ENCODE peak calls at places on chromosomes 13 and 19, in eight cellular contexts. Q is psoas muscle, O is neural crest cell, A is osteocyte, Z is transverse colon, D is brain microvascular endothelial cell, G is neural progenitor cell, Y is cardiac muscle cell. E is an unnamed sample.

GRCh38 chr19:41225238-41226052 is 6.4 kb downstream of the AXL start:
- DNase-seq in Q (peak), Z (peak), A (no peak), Y (peak), O (no peak), G (peak), D (peak), E (no peak)

GRCh38 chr13:29713841-29714240 is 118.4 kb upstream of the SLC7A1 start:
- DNase-seq in Y (no peak), A (no peak), D (peak), Z (no peak), Q (no peak), O (no peak), G (no peak), E (no peak)

GRCh38 chr19:19459099-19459498 is 53.6 kb downstream of the GATAD2A start:
- DNase-seq in O (no peak), A (no peak), G (no peak), Z (no peak), D (no peak), Y (no peak), Q (no peak), E (no peak)

GRCh38 chr19:2239771-2240770 is 3.4 kb downstream of the SF3A2 start:
- DNase-seq in G (peak), Y (no peak), Z (no peak), D (peak), A (no peak), Q (no peak), O (no peak), E (peak)

GRCh38 chr19:12090807-12091206 is 26.3 kb downstream of the ZNF844 start:
- DNase-seq in O (peak), G (peak), D (peak), Y (peak), Z (peak), A (peak), Q (peak), E (peak)

GRCh38 chr19:41601771-41602170 is 25.1 kb downstream of the CEACAM4 start:
- DNase-seq in A (no peak), G (no peak), Y (no peak), D (no peak), Z (no peak), O (no peak), Q (no peak), E (no peak)

GRCh38 chr19:49861541-49862410 is 5.6 kb downstream of the PNKP start:
- DNase-seq in Y (no peak), A (no peak), Q (peak), Z (no peak), D (no peak), O (no peak), G (no peak), E (no peak)

GRCh38 chr19:40771101-40771539 is 4.2 kb upstream of the MIA start:
- DNase-seq in Z (no peak), A (no peak), Q (no peak), G (no peak), Y (no peak), D (no peak), O (no peak), E (no peak)

GRCh38 chr13:48028066-48028465 is 9.5 kb upstream of the NUDT15 start:
- DNase-seq in A (no peak), D (no peak), Q (no peak), G (no peak), O (no peak), Y (no peak), Z (no peak), E (no peak)

GRCh38 chr19:45340232-45340898 is at the start of gene KLC3:
- DNase-seq in Z (peak), G (peak), Q (no peak), A (no peak), O (no peak), D (no peak), Y (peak), E (peak)

GRCh38 chr19:11033251-11033650 is 56.0 kb upstream of the LDLR start:
- DNase-seq in Q (no peak), G (no peak), A (no peak), D (no peak), O (no peak), Y (no peak), Z (no peak), E (no peak)

GRCh38 chr13:108609353-108609752 is 20.1 kb upstream of the MYO16 start:
- DNase-seq in O (no peak), Y (peak), D (no peak), G (peak), Z (no peak), Q (no peak), A (no peak), E (no peak)

GRCh38 chr19:28980236-28980868 is 232.6 kb downstream of the UQCRFS1 start:
- DNase-seq in Q (no peak), O (no peak), Z (no peak), G (no peak), A (no peak), D (peak), Y (peak), E (no peak)
- TF ChIP-seq CTCF in Q (no peak), O (peak), Z (no peak), G (peak), A (peak), D (peak), Y (peak), E (peak)

DNA sequence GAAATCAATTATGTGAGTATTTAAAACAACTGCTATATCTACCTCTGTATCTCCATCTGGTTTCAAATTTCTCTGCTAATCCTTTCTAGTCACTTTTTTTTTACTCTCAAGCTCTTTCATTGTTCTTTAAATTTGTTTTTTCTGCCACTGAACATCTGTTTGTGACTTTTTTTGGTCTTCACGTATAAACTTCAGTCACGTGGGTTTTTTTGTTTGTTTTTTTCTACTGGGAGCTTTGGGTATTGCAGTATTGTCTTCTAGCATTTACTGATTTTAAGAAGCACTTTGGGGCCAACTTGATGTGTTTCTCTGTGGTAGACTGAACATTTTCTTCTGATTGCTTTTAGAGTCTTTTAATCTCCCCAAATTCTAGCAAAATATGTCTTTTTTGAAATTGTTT is 262.6 kb upstream of the RXFP2 start:
- DNase-seq in Y (no peak), G (no peak), Q (no peak), D (peak), Z (no peak), O (no peak), A (no peak), E (no peak)
- TF ChIP-seq CTCF in Y (no peak), G (peak), Q (no peak), D (no peak), Z (no peak), O (peak), A (no peak), E (peak)

GRCh38 chr13:24052547-24052981 is 108.0 kb upstream of the SPATA13 start:
- DNase-seq in A (no peak), G (no peak), Z (peak), O (no peak), Q (no peak), D (no peak), Y (no peak), E (no peak)
- TF ChIP-seq CTCF in A (no peak), G (no peak), Z (no peak), O (no peak), Q (no peak), D (peak), Y (peak), E (no peak)

DNA sequence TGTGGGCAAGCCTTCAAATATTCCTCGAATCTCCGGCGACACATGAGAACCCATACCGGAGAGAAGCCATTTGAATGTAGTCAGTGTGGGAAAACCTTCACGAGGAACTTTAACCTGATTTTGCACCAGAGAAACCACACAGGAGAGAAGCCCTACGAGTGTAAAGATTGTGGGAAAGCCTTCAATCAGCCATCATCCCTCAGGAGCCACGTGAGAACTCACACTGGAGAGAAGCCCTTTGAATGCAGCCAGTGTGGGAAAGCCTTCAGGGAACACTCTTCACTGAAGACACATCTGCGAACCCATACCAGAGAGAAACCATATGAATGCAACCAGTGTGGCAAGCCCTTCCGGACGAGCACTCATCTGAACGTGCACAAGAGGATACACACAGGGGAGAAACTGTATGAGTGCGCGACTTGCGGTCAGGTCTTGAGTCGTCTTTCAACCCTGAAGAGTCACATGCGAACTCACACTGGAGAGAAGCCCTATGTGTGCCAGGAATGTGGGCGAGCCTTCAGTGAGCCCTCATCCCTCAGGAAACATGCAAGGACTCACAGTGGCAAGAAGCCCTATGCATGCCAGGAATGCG is 28.8 kb downstream of the ZNF333 start:
- DNase-seq in D (no peak), Z (no peak), Y (no peak), O (no peak), Q (no peak), G (no peak), A (no peak), E (no peak)
- TF ChIP-seq CTCF in D (no peak), Z (no peak), Y (no peak), O (no peak), Q (no peak), G (no peak), A (no peak), E (no peak)

GRCh38 chr19:5680083-5680436 is 256 bp downstream of the MICOS13 start:
- DNase-seq in A (no peak), Z (peak), D (peak), G (peak), O (no peak), Y (peak), Q (peak), E (peak)

GRCh38 chr19:5681446-5682292 is 842 bp downstream of the HSD11B1L start:
- DNase-seq in G (no peak), Q (no peak), O (no peak), A (no peak), D (no peak), Y (no peak), Z (no peak), E (no peak)

GRCh38 chr19:5679289-5680082 is 830 bp downstream of the MICOS13 start:
- DNase-seq in Z (peak), Q (no peak), A (no peak), Y (no peak), D (no peak), O (no peak), G (no peak), E (no peak)

GRCh38 chr19:5682293-5682592 is 1.4 kb downstream of the HSD11B1L start:
- DNase-seq in A (no peak), Y (no peak), Z (no peak), Q (no peak), O (no peak), D (no peak), G (no peak), E (no peak)

DNA sequence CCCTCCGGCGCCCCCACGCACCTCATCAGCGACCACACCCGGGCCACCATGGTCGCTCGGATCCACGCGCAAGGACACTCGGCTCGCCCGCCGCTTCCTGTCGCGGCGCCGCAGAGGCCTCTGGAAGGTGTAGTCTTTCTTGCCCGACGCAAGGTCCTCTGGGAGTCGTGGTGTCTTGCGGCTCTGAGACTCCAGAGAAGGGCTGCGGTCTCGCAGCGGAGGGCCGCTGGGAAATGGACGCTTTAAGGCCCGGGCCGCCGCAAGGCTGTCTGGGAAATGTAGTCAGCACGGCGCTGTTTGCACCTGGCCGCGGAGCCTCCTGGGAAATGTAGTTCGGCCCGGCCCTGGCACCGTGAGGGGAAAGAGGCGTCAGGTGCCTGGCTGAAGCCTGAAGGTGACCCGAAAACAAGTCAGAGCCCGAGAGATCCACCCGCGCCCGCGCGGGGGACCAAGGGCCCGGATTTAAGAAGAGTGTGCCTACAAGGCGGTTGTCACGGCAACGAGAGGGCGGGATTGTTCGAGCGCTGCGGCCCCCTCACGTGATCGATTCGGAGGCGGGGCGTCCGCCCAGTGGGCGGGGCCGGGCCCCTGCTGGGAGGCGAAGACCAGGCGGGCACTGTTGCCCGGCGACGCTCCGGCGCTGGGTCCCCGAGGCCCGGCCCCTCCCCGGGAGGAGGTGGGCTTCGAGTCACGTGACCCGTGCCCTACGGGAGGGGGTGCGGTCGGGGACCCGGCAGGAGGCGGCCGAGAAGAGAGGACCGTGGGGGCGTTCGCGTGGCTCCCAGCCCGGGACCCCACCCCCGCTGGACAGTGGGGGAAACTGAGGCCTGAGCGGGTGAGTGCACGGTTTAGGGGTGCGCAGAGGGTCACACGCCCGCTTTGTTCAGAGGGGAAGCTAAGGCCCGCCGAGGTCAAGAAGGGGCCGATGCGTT is at the start of the genes HSD11B1L and MICOS13:
- DNase-seq in O (peak), Z (peak), A (peak), Q (peak), G (peak), D (peak), Y (peak), E (peak)
- TF ChIP-seq CTCF in O (no peak), Z (no peak), A (no peak), Q (no peak), G (no peak), D (no peak), Y (no peak), E (no peak)

DNA sequence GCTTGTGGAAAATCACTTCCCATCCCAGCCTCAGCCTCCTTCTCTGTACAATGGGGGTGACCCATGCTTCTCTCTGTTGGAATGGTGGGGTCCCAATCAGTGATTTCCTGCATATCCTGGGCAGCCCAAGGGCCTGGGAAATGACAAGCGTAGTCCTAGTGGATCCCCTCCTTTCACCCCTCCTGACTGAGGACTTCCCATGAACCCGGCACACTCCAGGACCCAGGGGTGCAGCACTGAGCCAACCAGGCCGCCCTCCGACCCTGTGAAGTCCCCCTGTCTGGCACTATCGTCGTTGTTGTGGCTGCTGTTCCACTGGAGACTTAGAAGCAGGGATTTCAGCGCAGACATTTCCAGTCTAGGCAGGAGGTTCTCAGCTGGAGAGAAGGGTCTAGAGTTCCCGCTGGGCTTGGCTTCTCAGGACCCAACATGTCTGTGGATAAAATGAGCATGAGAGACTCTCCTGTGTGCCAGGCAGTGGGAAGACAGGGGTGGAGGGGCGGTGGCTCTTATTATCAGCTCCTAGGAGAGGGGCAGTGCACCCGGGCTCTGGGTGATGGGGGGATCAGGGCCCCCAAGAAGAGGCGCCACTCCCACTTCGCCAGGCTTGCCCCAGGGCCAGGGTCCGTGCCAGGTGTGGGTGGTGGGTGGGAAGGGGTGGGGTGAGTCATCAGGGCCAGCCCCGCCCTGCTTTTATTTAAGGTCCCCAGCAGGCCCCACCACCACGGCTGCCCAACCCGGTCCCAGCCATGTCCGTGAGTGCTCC is at the start of gene LGALS7B:
- DNase-seq in D (no peak), G (no peak), Q (peak), Y (no peak), O (no peak), A (no peak), Z (no peak), E (no peak)
- TF ChIP-seq CTCF in D (no peak), G (no peak), Q (no peak), Y (no peak), O (no peak), A (no peak), Z (no peak), E (no peak)

GRCh38 chr13:102774596-102775375 is 1.2 kb upstream of the TEX30 start:
- DNase-seq in O (no peak), D (no peak), Y (no peak), Q (no peak), A (no peak), G (peak), Z (no peak), E (no peak)

GRCh38 chr13:102772042-102772425 is 1.6 kb downstream of the TEX30 start:
- DNase-seq in A (no peak), D (no peak), G (no peak), Q (no peak), Y (no peak), O (no peak), Z (no peak), E (no peak)

GRCh38 chr13:102774210-102774560 is 599 bp upstream of the TEX30 start:
- DNase-seq in Z (no peak), A (no peak), Q (peak), D (no peak), O (no peak), Y (no peak), G (no peak), E (no peak)

GRCh38 chr13:102771298-102772041 is 2.1 kb downstream of the TEX30 start:
- DNase-seq in Y (no peak), D (no peak), O (no peak), Z (no peak), G (no peak), A (no peak), Q (no peak), E (no peak)

GRCh38 chr13:102773441-102774209 is at the start of gene TEX30:
- DNase-seq in D (peak), G (peak), O (peak), A (peak), Q (peak), Z (peak), Y (peak), E (peak)
- TF ChIP-seq CTCF in D (peak), G (no peak), O (no peak), A (no peak), Q (no peak), Z (no peak), Y (no peak), E (no peak)

GRCh38 chr13:98099627-98100026 is 43.3 kb upstream of the FARP1 start:
- DNase-seq in Y (no peak), D (no peak), Q (no peak), Z (no peak), O (no peak), G (no peak), A (no peak), E (no peak)

GRCh38 chr13:98105929-98106336 is 37.0 kb upstream of the FARP1 start:
- DNase-seq in O (no peak), G (no peak), Y (no peak), A (no peak), Z (no peak), Q (no peak), D (peak), E (no peak)

GRCh38 chr13:98108330-98108729 is 34.6 kb upstream of the FARP1 start:
- DNase-seq in Y (no peak), Z (no peak), Q (no peak), D (no peak), A (no peak), O (no peak), G (no peak), E (no peak)

GRCh38 chr13:98103531-98103930 is 39.4 kb upstream of the FARP1 start:
- DNase-seq in O (no peak), Y (no peak), Z (no peak), Q (no peak), A (no peak), G (no peak), D (no peak), E (no peak)

DNA sequence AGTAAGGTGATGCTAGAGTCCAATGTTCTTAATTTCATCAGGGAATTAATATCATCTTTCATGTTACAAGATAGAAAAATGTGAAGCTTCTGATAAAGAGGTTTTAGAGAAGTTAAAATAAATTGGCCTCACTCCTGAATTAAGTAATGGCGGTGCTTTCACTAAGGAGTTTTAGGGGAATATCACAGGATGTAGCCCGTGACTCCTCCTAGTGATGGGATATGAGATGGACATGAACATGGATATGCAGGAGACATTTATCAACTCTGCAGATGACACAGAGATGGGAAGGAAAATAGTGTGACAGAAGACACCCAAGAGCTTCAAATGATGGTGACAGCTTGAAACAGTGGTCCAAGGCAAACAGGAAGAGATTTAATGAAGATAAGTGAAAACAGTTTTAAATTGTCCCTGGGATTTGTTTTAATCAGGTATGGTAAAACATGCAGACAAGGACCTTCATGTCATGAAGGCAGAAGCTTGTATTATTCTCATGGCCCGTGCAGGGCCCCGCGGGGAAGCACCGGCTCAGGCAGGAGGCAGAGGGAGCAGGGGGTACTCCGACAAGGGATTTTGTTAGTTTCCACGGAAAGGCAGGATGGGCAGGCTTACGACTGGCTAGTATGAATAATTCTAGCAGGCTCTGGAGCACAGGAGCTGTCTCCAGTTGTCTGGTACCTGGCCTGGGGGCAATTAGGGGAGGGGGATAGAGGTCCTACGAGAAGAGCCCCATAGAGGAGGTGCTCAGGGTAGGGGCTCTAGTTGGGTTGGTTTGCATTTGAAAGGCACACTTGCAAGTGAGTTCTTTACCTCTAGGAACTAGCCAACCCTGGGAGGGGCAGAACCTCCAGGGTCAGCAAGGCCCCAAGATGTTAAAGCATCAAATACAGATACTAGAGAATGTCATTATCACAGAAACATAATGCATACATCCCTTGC is 38.7 kb upstream of the FARP1 start:
- DNase-seq in A (no peak), Q (no peak), G (no peak), O (no peak), Y (no peak), D (no peak), Z (no peak), E (no peak)
- TF ChIP-seq CTCF in A (peak), Q (no peak), G (peak), O (peak), Y (no peak), D (peak), Z (no peak), E (no peak)